ENCODE peak calls at places on chromosomes 6 and 20, in ten cellular contexts. E, Q, K, H, X, W, A, Z, T and U are unnamed samples.

GRCh38 chr6:103002282-103002681 is 1608.8 kb downstream of the GRIK2 start:
- DNase-seq in A (no peak), W (no peak), E (no peak), T (no peak), Q (no peak), Z (no peak), H (no peak), X (no peak), K (no peak), U (no peak)

GRCh38 chr20:17825251-17825691 is 125.5 kb downstream of the BANF2 start:
- DNase-seq in E (no peak), X (peak; percentile 43), W (no peak), H (no peak), Z (no peak), A (no peak), K (no peak), T (no peak), Q (peak; percentile 54), U (no peak)

GRCh38 chr6:112357801-112358200 is 10.7 kb downstream of the RFPL4B start:
- DNase-seq in W (no peak), E (no peak), T (no peak), H (no peak), X (peak; percentile 66), K (peak; percentile 48), Z (no peak), A (peak; percentile 73), Q (no peak), U (no peak)

GRCh38 chr20:56592211-56592610 is 36.9 kb upstream of the TFAP2C start:
- DNase-seq in K (no peak), X (no peak), T (no peak), Z (no peak), E (no peak), Q (no peak), H (no peak), A (no peak), W (no peak), U (no peak)

GRCh38 chr6:6927437-6928361 is 180.1 kb upstream of the RREB1 start:
- DNase-seq in T (no peak), X (no peak), K (no peak), Z (no peak), E (no peak), A (no peak), W (no peak), Q (no peak), H (peak; percentile 80), U (no peak)

GRCh38 chr6:85077098-85077497 is 312.7 kb upstream of the TBX18 start:
- DNase-seq in T (no peak), Z (no peak), E (no peak), A (no peak), W (no peak), K (no peak), H (no peak), Q (no peak), X (no peak), U (no peak)

GRCh38 chr20:58714923-58715708 is 22.5 kb downstream of the NPEPL1 start:
- DNase-seq in A (no peak), T (no peak), X (no peak), Q (peak; percentile 52), W (no peak), K (no peak), E (no peak), Z (no peak), H (no peak), U (no peak)

GRCh38 chr6:90294614-90294988 is 2.0 kb downstream of the BACH2 start:
- DNase-seq in Q (no peak), X (no peak), K (no peak), E (peak; percentile 77), Z (no peak), A (no peak), T (no peak), W (no peak), H (peak; percentile 35), U (no peak)

GRCh38 chr20:18702736-18703135 is 110.8 kb upstream of the SCP2D1 start:
- DNase-seq in T (no peak), Z (no peak), E (no peak), Q (peak; percentile 75), K (no peak), X (peak; percentile 45), W (no peak), A (no peak), H (no peak), U (no peak)

GRCh38 chr6:51339728-51340127 is 521.1 kb downstream of the TFAP2B start:
- DNase-seq in E (no peak), W (no peak), X (no peak), Z (no peak), K (no peak), T (no peak), A (no peak), H (no peak), Q (no peak), U (peak; percentile 6)

GRCh38 chr6:136095961-136096360 is 154.2 kb downstream of the MTFR2 start:
- DNase-seq in Q (peak; percentile 76), H (no peak), K (no peak), W (no peak), Z (no peak), X (peak; percentile 82), E (no peak), T (no peak), A (no peak), U (no peak)

GRCh38 chr20:24403410-24403809 is 66.0 kb upstream of the SYNDIG1 start:
- DNase-seq in W (no peak), A (no peak), Z (no peak), Q (no peak), K (no peak), T (no peak), E (no peak), H (no peak), X (peak; percentile 36), U (no peak)

GRCh38 chr6:168956884-168957730 is 296.5 kb downstream of the THBS2 start:
- DNase-seq in A (peak; percentile 80), Q (peak; percentile 83), E (peak; percentile 27), H (peak; percentile 71), T (peak; percentile 32), Z (peak; percentile 62), W (peak; percentile 91), K (peak; percentile 50), X (peak; percentile 92), U (peak; percentile 28)

GRCh38 chr20:52180167-52180840 is 11.3 kb downstream of the ZFP64 start:
- DNase-seq in H (no peak), K (no peak), A (no peak), E (no peak), Q (no peak), W (no peak), T (no peak), Z (no peak), X (no peak), U (no peak)

GRCh38 chr20:15925376-15925775 is 647.9 kb downstream of the KIF16B start:
- DNase-seq in X (no peak), Q (no peak), Z (no peak), H (no peak), K (no peak), W (no peak), T (no peak), E (no peak), A (no peak), U (no peak)

GRCh38 chr20:15923030-15923776 is 650.0 kb downstream of the KIF16B start:
- DNase-seq in H (no peak), W (no peak), K (no peak), Z (no peak), T (no peak), A (no peak), Q (no peak), E (no peak), X (no peak), U (no peak)

GRCh38 chr20:15919118-15919517 is 654.1 kb downstream of the KIF16B start:
- DNase-seq in X (no peak), Z (no peak), A (no peak), K (no peak), W (no peak), T (no peak), Q (no peak), E (no peak), H (no peak), U (peak; percentile 83)

GRCh38 chr20:15924556-15924955 is 648.7 kb downstream of the KIF16B start:
- DNase-seq in T (no peak), Q (no peak), K (no peak), Z (no peak), H (no peak), W (no peak), E (no peak), A (no peak), X (no peak), U (no peak)

DNA sequence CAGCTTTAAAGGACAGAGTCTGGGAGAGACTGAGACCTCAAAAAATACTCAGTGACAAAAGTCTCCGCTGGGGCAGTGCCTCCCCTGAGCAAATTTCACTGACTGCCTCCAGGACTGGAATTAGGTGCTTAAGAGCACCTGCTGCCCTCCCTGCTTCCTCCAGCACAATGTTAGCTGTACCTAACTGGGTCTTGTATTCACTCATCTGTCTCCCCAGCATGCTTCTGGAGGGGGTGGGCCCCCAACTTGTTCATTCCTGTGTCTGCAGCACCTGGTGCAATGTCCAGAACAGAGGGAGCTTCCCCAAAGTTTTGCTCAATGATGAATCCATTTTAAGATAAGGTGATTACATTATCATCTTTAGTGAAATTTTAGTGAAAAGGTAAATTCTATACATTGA is 650.7 kb downstream of the KIF16B start:
- DNase-seq in H (no peak), T (no peak), Z (no peak), A (no peak), W (no peak), X (no peak), E (no peak), Q (no peak), K (no peak), U (no peak)
- H3K4me3 ChIP-seq in H (no peak overlapping the region), T (no peak overlapping the region), Z (no peak overlapping the region), A (no peak overlapping the region), W (no peak overlapping the region), X (no peak overlapping the region), E (no peak overlapping the region), Q (no peak overlapping the region), K (no peak overlapping the region), U (no peak overlapping the region)

GRCh38 chr6:150033197-150033771 is 8.0 kb upstream of the RAET1L start:
- DNase-seq in W (peak; percentile 58), Q (no peak), K (no peak), A (no peak), E (no peak), Z (no peak), H (no peak), X (no peak), T (no peak), U (no peak)
- H3K4me3 ChIP-seq in W (no peak overlapping the region), Q (no peak overlapping the region), K (no peak overlapping the region), A (no peak overlapping the region), E (no peak overlapping the region), Z (no peak overlapping the region), H (no peak overlapping the region), X (no peak overlapping the region), T (no peak overlapping the region), U (no peak overlapping the region)

GRCh38 chr6:155444952-155445903 is 10.4 kb downstream of the NOX3 start:
- DNase-seq in W (no peak), K (no peak), A (no peak), Q (no peak), E (no peak), H (no peak), T (no peak), Z (no peak), X (no peak), U (no peak)
- H3K4me3 ChIP-seq in W (no peak overlapping the region), K (no peak overlapping the region), A (no peak overlapping the region), Q (no peak overlapping the region), E (no peak overlapping the region), H (no peak overlapping the region), T (no peak overlapping the region), Z (no peak overlapping the region), X (no peak overlapping the region), U (no peak overlapping the region)

DNA sequence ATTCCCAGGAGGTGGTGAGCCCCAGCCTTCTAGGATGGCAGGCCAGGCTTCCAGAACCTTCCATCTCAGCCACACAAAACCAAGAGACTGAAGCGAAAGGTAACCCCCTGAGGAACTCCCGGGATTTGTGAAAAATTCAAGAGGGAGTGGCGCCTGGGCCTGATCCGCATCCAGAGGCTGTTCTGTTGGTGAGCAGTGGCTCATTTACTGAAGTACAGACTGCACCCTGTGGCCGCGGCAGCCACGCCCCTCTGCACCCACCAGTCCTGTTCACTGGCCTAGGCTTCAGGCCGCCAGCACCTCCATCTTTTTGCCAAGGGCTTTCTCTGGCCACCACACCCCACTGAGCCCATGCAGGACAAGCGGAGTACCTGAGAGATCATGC is 79.1 kb upstream of the PTPN1 start:
- DNase-seq in E (no peak), H (no peak), Q (no peak), W (no peak), K (no peak), A (no peak), X (no peak), Z (no peak), T (no peak), U (no peak)
- H3K4me3 ChIP-seq in E (no peak overlapping the region), H (no peak overlapping the region), Q (no peak overlapping the region), W (no peak overlapping the region), K (no peak overlapping the region), A (no peak overlapping the region), X (no peak overlapping the region), Z (no peak overlapping the region), T (no peak overlapping the region), U (no peak overlapping the region)